ENCODE peak calls at places on chromosomes 1 and 21, in eight cellular contexts. O is HTR-8/SVneo, I is mesendoderm, Y is HT1080, M is HFFc6, V is heart left ventricle, H is HCEC 1CT, R is NCI-H1105 treated with DMSO at 0.1 percent for 48 hours. U is an unnamed sample.
A peak's percentile ranks its signal among the peaks of the same experiment; 100 is the strongest.

GRCh38 chr21:17270234-17270633 is 242.6 kb upstream of the CXADR start:
- DNase-seq in M (peak; percentile 32), V (no peak), I (peak; percentile 49), Y (peak; percentile 3), O (peak; percentile 41), R (peak; percentile 63), H (no peak), U (no peak)

GRCh38 chr1:234533975-234534876 is 55.2 kb upstream of the TARBP1 start:
- DNase-seq in O (no peak), R (peak; percentile 44), I (no peak), Y (no peak), V (peak; percentile 93), M (peak; percentile 96), H (peak; percentile 89), U (no peak)

GRCh38 chr1:155261401-155261887 is 716 bp downstream of the SCAMP3 start:
- DNase-seq in O (no peak), R (no peak), M (no peak), V (no peak), H (no peak), I (no peak), Y (no peak), U (no peak)

GRCh38 chr1:233151850-233152249 is 143.7 kb downstream of the PCNX2 start:
- DNase-seq in M (no peak), I (no peak), V (peak; percentile 65), R (no peak), O (no peak), H (no peak), Y (no peak), U (no peak)

GRCh38 chr1:50793521-50793920 is 166.5 kb downstream of the FAF1 start:
- DNase-seq in V (no peak), H (no peak), M (no peak), O (no peak), I (no peak), R (no peak), Y (no peak), U (no peak)

GRCh38 chr1:174797398-174797797 is 202.3 kb upstream of the CACYBP start:
- DNase-seq in R (no peak), V (no peak), Y (no peak), I (no peak), H (no peak), O (no peak), M (no peak), U (no peak)

GRCh38 chr21:15005391-15005790 is 59.4 kb downstream of the NRIP1 start:
- DNase-seq in V (no peak), I (peak; percentile 88), Y (no peak), O (no peak), R (no peak), M (no peak), H (peak; percentile 16), U (no peak)

GRCh38 chr1:182447660-182448059 is 2.3 kb upstream of the RGSL1 start:
- DNase-seq in H (no peak), M (no peak), Y (no peak), V (no peak), R (no peak), I (no peak), O (no peak), U (no peak)

GRCh38 chr1:175129644-175129996 is 62.0 kb downstream of the TNN start:
- DNase-seq in H (no peak), V (no peak), R (no peak), M (no peak), I (no peak), O (no peak), Y (no peak), U (no peak)

GRCh38 chr1:210214573-210215409 is 17.8 kb upstream of the SERTAD4 start:
- DNase-seq in O (no peak), R (no peak), V (no peak), M (no peak), H (no peak), I (no peak), Y (peak; percentile 27), U (no peak)

GRCh38 chr1:147515046-147515869 is 26.0 kb upstream of the BCL9 start:
- DNase-seq in I (peak; percentile 89), R (peak; percentile 35), O (peak; percentile 42), V (no peak), H (peak; percentile 13), Y (peak; percentile 30), M (no peak), U (peak; percentile 25)

GRCh38 chr1:18557621-18558465 is 72.8 kb upstream of the PAX7 start:
- DNase-seq in V (no peak), O (no peak), Y (peak; percentile 29), I (peak; percentile 91), R (peak; percentile 89), H (no peak), M (no peak), U (no peak)